ENCODE peak calls at places on chromosomes 7 and 10, in five cellular contexts. B is Kasumi-1; P is H4; Y is heart right ventricle; U is activated T-helper 1 cell treated with anti-CD3 and anti-CD28 coated beads, Interleukin-2, amount 50 U/mL, for 16 hours. O is an unnamed sample.

GRCh38 chr7:106220307-106220706 is 64.5 kb downstream of the NAMPT start:
- DNase-seq in B (no peak), P (no peak), Y (no peak), U (no peak), O (no peak)

GRCh38 chr7:12557282-12557681 is 13.2 kb upstream of the SCIN start:
- DNase-seq in B (no peak), P (peak; percentile 44), Y (no peak), U (no peak), O (no peak)

GRCh38 chr10:49310460-49310859 is 11.5 kb downstream of the C10orf71 start:
- DNase-seq in B (no peak), P (no peak), Y (no peak), U (no peak), O (no peak)

GRCh38 chr7:142866361-142867096 is 11.7 kb downstream of the EPHB6 start:
- DNase-seq in B (peak; percentile 18), P (no peak), Y (no peak), U (no peak), O (peak; percentile 62)

GRCh38 chr7:123070702-123071286 is 75.3 kb upstream of the TAS2R16 start:
- DNase-seq in B (no peak), P (peak; percentile 47), Y (no peak), U (no peak), O (peak; percentile 3)

GRCh38 chr10:59079386-59080226 is 96.8 kb upstream of the PHYHIPL start:
- DNase-seq in B (no peak), P (peak; percentile 78), Y (no peak), U (no peak), O (no peak)

GRCh38 chr7:66442385-66442784 is 186.3 kb upstream of the KCTD7 start:
- DNase-seq in B (no peak), P (no peak), Y (no peak), U (no peak), O (no peak)

GRCh38 chr7:90383422-90383821 is 19.8 kb upstream of the CLDN12 start:
- DNase-seq in B (no peak), P (no peak), Y (no peak), U (no peak), O (no peak)

GRCh38 chr10:34936061-34936460 is 121.0 kb upstream of the PARD3 start:
- DNase-seq in B (no peak), P (no peak), Y (no peak), U (no peak), O (no peak)

GRCh38 chr7:69334706-69335105 is 263.6 kb upstream of the AUTS2 start:
- DNase-seq in B (no peak), P (no peak), Y (no peak), U (no peak), O (no peak)

GRCh38 chr10:3763852-3764625 is 21.0 kb downstream of the KLF6 start:
- DNase-seq in B (no peak), P (no peak), Y (no peak), U (no peak), O (no peak)

GRCh38 chr7:101390901-101391301 is 28.2 kb downstream of the COL26A1 start:
- DNase-seq in B (peak; percentile 59), P (peak; percentile 31), Y (peak; percentile 55), U (no peak), O (no peak)

GRCh38 chr10:34758447-34758996 is 56.6 kb downstream of the PARD3 start:
- DNase-seq in B (peak; percentile 96), P (peak; percentile 64), Y (no peak), U (no peak), O (no peak)

GRCh38 chr10:29443745-29444523 is 155.1 kb downstream of the LYZL1 start:
- DNase-seq in B (no peak), P (peak; percentile 9), Y (no peak), U (no peak), O (no peak)

GRCh38 chr7:80883188-80884025 is 35.4 kb downstream of the SEMA3C start:
- DNase-seq in B (no peak), P (peak; percentile 97), Y (no peak), U (no peak), O (no peak)

GRCh38 chr10:36534471-36535002 is 590.9 kb upstream of the ANKRD30A start:
- DNase-seq in B (peak; percentile 99), P (peak; percentile 93), Y (no peak), U (no peak), O (no peak)

GRCh38 chr10:86260564-86260963 is 106.0 kb downstream of the GRID1 start:
- DNase-seq in B (no peak), P (no peak), Y (no peak), U (no peak), O (no peak)

GRCh38 chr7:142871260-142872105 is 14.1 kb downstream of the TRPV6 start:
- DNase-seq in B (no peak), P (no peak), Y (no peak), U (no peak), O (no peak)

GRCh38 chr10:106560925-106561640 is 603.4 kb downstream of the SORCS1 start:
- DNase-seq in B (no peak), P (no peak), Y (no peak), U (no peak), O (no peak)

GRCh38 chr10:397321-398068 is 262.2 kb downstream of the ZMYND11 start:
- DNase-seq in B (no peak), P (no peak), Y (no peak), U (no peak), O (no peak)

GRCh38 chr7:3234851-3235250 is 66.2 kb upstream of the SDK1 start:
- DNase-seq in B (no peak), P (no peak), Y (no peak), U (no peak), O (no peak)

O was measured in mucosa of descending colon.